ENCODE peak calls at places on chromosomes 3 and 15, in seven cellular contexts. V, W, B, A, Q, G and D are unnamed samples.
A peak's percentile ranks its signal among the peaks of the same experiment; 100 is the strongest.

GRCh38 chr3:27089063-27089462 is 280.1 kb downstream of the NEK10 start:
- DNase-seq in V (no peak), W (peak; percentile 17), B (no peak), A (no peak), Q (no peak), G (no peak), D (no peak)

GRCh38 chr3:168545591-168545990 is 449.9 kb upstream of the GOLIM4 start:
- DNase-seq in V (no peak), W (no peak), B (no peak), A (no peak), Q (no peak), G (no peak), D (no peak)

GRCh38 chr3:106611123-106611522 is 742.3 kb upstream of the CBLB start:
- DNase-seq in V (no peak), W (no peak), B (no peak), A (no peak), Q (no peak), G (no peak), D (no peak)

GRCh38 chr3:123067689-123068226 is 933 bp downstream of the PDIA5 start:
- DNase-seq in V (no peak), W (no peak), B (peak; percentile 50), A (no peak), Q (peak; percentile 47), G (no peak), D (peak; percentile 20)

GRCh38 chr3:15420871-15421270 is 6.5 kb downstream of the METTL6 start:
- DNase-seq in V (no peak), W (no peak), B (no peak), A (no peak), Q (no peak), G (peak; percentile 35), D (no peak)

GRCh38 chr3:56923546-56924224 is 121.9 kb upstream of the ARHGEF3 start:
- DNase-seq in V (no peak), W (peak; percentile 81), B (no peak), A (peak; percentile 47), Q (peak; percentile 76), G (peak; percentile 72), D (peak; percentile 47)

GRCh38 chr15:89799925-89800500 is 14.6 kb downstream of the ANPEP start:
- DNase-seq in V (no peak), W (no peak), B (no peak), A (no peak), Q (peak; percentile 13), G (no peak), D (no peak)

GRCh38 chr3:133124511-133124910 is 86.3 kb downstream of the TMEM108 start:
- DNase-seq in V (no peak), W (no peak), B (no peak), A (no peak), Q (no peak), G (no peak), D (no peak)

GRCh38 chr3:100777271-100777670 is 68.0 kb downstream of the TFG start:
- DNase-seq in V (no peak), W (peak; percentile 81), B (no peak), A (no peak), Q (no peak), G (no peak), D (no peak)

GRCh38 chr3:52730681-52731080 is 24.8 kb downstream of the SPCS1 start:
- DNase-seq in V (no peak), W (no peak), B (peak; percentile 39), A (no peak), Q (no peak), G (no peak), D (no peak)

GRCh38 chr3:43632269-43632733 is 10.5 kb upstream of the ANO10 start:
- DNase-seq in V (no peak), W (peak; percentile 89), B (no peak), A (no peak), Q (no peak), G (peak; percentile 98), D (no peak)

GRCh38 chr15:80497221-80497620 is 93.0 kb downstream of the ARNT2 start:
- DNase-seq in V (no peak), W (no peak), B (no peak), A (no peak), Q (no peak), G (no peak), D (no peak)

GRCh38 chr15:43144512-43144911 is 11.1 kb downstream of the TMEM62 start:
- DNase-seq in V (no peak), W (no peak), B (no peak), A (no peak), Q (no peak), G (no peak), D (no peak)

GRCh38 chr3:115671761-115672455 is 48.6 kb downstream of the GAP43 start:
- DNase-seq in V (no peak), W (no peak), B (no peak), A (no peak), Q (peak; percentile 11), G (peak; percentile 29), D (no peak)

GRCh38 chr3:48042071-48042760 is 26.0 kb upstream of the MAP4 start:
- DNase-seq in V (no peak), W (peak; percentile 27), B (no peak), A (no peak), Q (no peak), G (no peak), D (no peak)

GRCh38 chr3:131083190-131083863 is 56.6 kb downstream of the NEK11 start:
- DNase-seq in V (no peak), W (no peak), B (no peak), A (no peak), Q (no peak), G (peak; percentile 76), D (no peak)

GRCh38 chr15:58565620-58566019 is 133.8 kb downstream of the LIPC start:
- DNase-seq in V (no peak), W (no peak), B (no peak), A (no peak), Q (no peak), G (no peak), D (no peak)

GRCh38 chr3:142850395-142851023 is 38.4 kb downstream of the PCOLCE2 start:
- DNase-seq in V (no peak), W (peak; percentile 93), B (peak; percentile 98), A (no peak), Q (no peak), G (peak; percentile 94), D (no peak)

GRCh38 chr3:78255403-78255802 is 1215.5 kb downstream of the ROBO2 start:
- DNase-seq in V (no peak), W (peak; percentile 34), B (no peak), A (no peak), Q (no peak), G (peak; percentile 28), D (no peak)

GRCh38 chr3:30804983-30805382 is 89.5 kb downstream of the GADL1 start:
- DNase-seq in V (no peak), W (no peak), B (peak; percentile 2), A (no peak), Q (no peak), G (no peak), D (no peak)

GRCh38 chr15:48564690-48565089 is 80.8 kb downstream of the FBN1 start:
- DNase-seq in V (no peak), W (peak; percentile 54), B (no peak), A (no peak), Q (no peak), G (no peak), D (no peak)

GRCh38 chr3:45841701-45842491 is at the start of gene LZTFL1:
- DNase-seq in V (peak; percentile 89), W (peak; percentile 94), B (peak; percentile 96), A (peak; percentile 88), Q (peak; percentile 97), G (peak; percentile 98), D (peak; percentile 81)

GRCh38 chr3:154549391-154549790 is 119.4 kb upstream of the GPR149 start:
- DNase-seq in V (no peak), W (no peak), B (no peak), A (no peak), Q (no peak), G (no peak), D (no peak)

GRCh38 chr3:17686613-17687012 is 55.8 kb downstream of the TBC1D5 start:
- DNase-seq in V (no peak), W (peak; percentile 21), B (peak; percentile 53), A (no peak), Q (no peak), G (peak; percentile 45), D (no peak)

GRCh38 chr15:64396790-64397189 is 9.2 kb downstream of the TRIP4 start:
- DNase-seq in V (no peak), W (no peak), B (no peak), A (no peak), Q (no peak), G (no peak), D (no peak)

GRCh38 chr3:4406746-4407568 is 60.1 kb downstream of the SUMF1 start:
- DNase-seq in V (no peak), W (no peak), B (no peak), A (no peak), Q (peak; percentile 18), G (no peak), D (no peak)

GRCh38 chr15:92322566-92323355 is 70.9 kb upstream of the ST8SIA2 start:
- DNase-seq in V (no peak), W (no peak), B (no peak), A (no peak), Q (no peak), G (no peak), D (no peak)

GRCh38 chr15:93997071-93997658 is 234.2 kb upstream of the MCTP2 start:
- DNase-seq in V (no peak), W (peak; percentile 45), B (peak; percentile 27), A (no peak), Q (peak; percentile 25), G (peak; percentile 56), D (no peak)

GRCh38 chr3:47781326-47781684 is 388 bp downstream of the SMARCC1 start:
- DNase-seq in V (peak; percentile 57), W (no peak), B (peak; percentile 63), A (peak; percentile 46), Q (peak; percentile 49), G (peak; percentile 40), D (peak; percentile 65)

GRCh38 chr3:179156775-179157174 is 8.6 kb downstream of the PIK3CA start:
- DNase-seq in V (no peak), W (peak; percentile 43), B (no peak), A (no peak), Q (no peak), G (no peak), D (no peak)

GRCh38 chr15:39110746-39111145 is 470.1 kb upstream of the THBS1 start:
- DNase-seq in V (no peak), W (no peak), B (no peak), A (no peak), Q (no peak), G (peak; percentile 73), D (no peak)

GRCh38 chr15:69343133-69343532 is 44.4 kb downstream of the PAQR5 start:
- DNase-seq in V (no peak), W (no peak), B (no peak), A (no peak), Q (no peak), G (no peak), D (no peak)

GRCh38 chr3:72343078-72343477 is 505.2 kb downstream of the SHQ1 start:
- DNase-seq in V (no peak), W (peak; percentile 37), B (peak; percentile 28), A (no peak), Q (no peak), G (peak; percentile 78), D (no peak)

GRCh38 chr15:37824717-37825382 is 109.6 kb upstream of the TMCO5A start:
- DNase-seq in V (no peak), W (peak; percentile 95), B (peak; percentile 42), A (no peak), Q (no peak), G (peak; percentile 93), D (no peak)

GRCh38 chr15:58222698-58223097 is 84.5 kb downstream of the AQP9 start:
- DNase-seq in V (no peak), W (no peak), B (peak; percentile 24), A (no peak), Q (no peak), G (peak; percentile 59), D (no peak)

GRCh38 chr15:78290222-78290621 is 9.2 kb downstream of the SKIC8 start:
- DNase-seq in V (no peak), W (no peak), B (no peak), A (no peak), Q (no peak), G (no peak), D (no peak)

GRCh38 chr3:11554236-11554610 is 89.5 kb downstream of the VGLL4 start:
- DNase-seq in V (no peak), W (no peak), B (no peak), A (no peak), Q (no peak), G (no peak), D (no peak)

GRCh38 chr3:116260491-116260890 is 184.8 kb downstream of the LSAMP start:
- DNase-seq in V (no peak), W (no peak), B (no peak), A (no peak), Q (no peak), G (no peak), D (no peak)